ENCODE peak calls at places on chromosomes 1 and 21, in eight cellular contexts. Y is GM12878, T is HCT116, A is K562, S is endothelial cell of umbilical vein, O is HepG2, F is H1, K is SK-N-SH. W is an unnamed sample.
A peak's percentile ranks its signal among the peaks of the same experiment; 100 is the strongest.

GRCh38 chr1:219548386-219548785 is 64.5 kb downstream of the ZC3H11B start:
- DNase-seq in K (peak; percentile 33), F (no peak), T (no peak), A (no peak), S (no peak), Y (no peak), O (no peak), W (no peak)

GRCh38 chr1:184610872-184611614 is 143.6 kb downstream of the EDEM3 start:
- DNase-seq in A (no peak), O (no peak), S (peak; percentile 14), Y (no peak), T (no peak), F (no peak), K (peak; percentile 32), W (no peak)

GRCh38 chr1:241012708-241013340 is 344.2 kb downstream of the RGS7 start:
- DNase-seq in T (no peak), K (no peak), O (no peak), Y (no peak), S (no peak), F (peak; percentile 33), A (no peak), W (no peak)

GRCh38 chr1:71047635-71048607 is at the start of gene PTGER3:
- DNase-seq in T (no peak), K (peak; percentile 77), F (no peak), O (peak; percentile 42), Y (no peak), A (peak; percentile 96), S (peak; percentile 7), W (no peak)

GRCh38 chr1:111989531-111990025 is at the start of gene KCND3:
- DNase-seq in F (no peak), O (no peak), K (peak; percentile 81), T (no peak), S (no peak), A (no peak), Y (no peak), W (no peak)

GRCh38 chr21:42358937-42359336 is 7.4 kb downstream of the TFF1 start:
- DNase-seq in S (no peak), A (peak; percentile 50), T (no peak), F (no peak), K (no peak), O (no peak), Y (no peak), W (no peak)

GRCh38 chr1:243943671-243944428 is 93.8 kb upstream of the AKT3 start:
- DNase-seq in S (no peak), F (no peak), A (no peak), T (no peak), Y (no peak), K (no peak), O (no peak), W (no peak)

GRCh38 chr1:104132386-104132973 is 382.8 kb downstream of the AMY1C start:
- DNase-seq in O (peak; percentile 28), S (no peak), K (peak; percentile 15), F (no peak), Y (no peak), T (no peak), A (peak; percentile 0), W (no peak)

GRCh38 chr1:74464037-74464436 is 48.4 kb downstream of the LRRC53 start:
- DNase-seq in A (no peak), Y (no peak), F (no peak), T (no peak), S (no peak), O (no peak), K (no peak), W (no peak)

GRCh38 chr1:941588-942383 is 17.3 kb downstream of the NOC2L start:
- DNase-seq in Y (no peak), O (peak; percentile 34), F (no peak), K (peak; percentile 90), S (peak; percentile 16), A (peak; percentile 88), T (no peak), W (no peak)

GRCh38 chr1:27218736-27219135 is 15.7 kb upstream of the WDTC1 start:
- DNase-seq in A (no peak), T (no peak), Y (no peak), F (no peak), K (no peak), O (no peak), S (no peak), W (no peak)

GRCh38 chr1:114154963-114155322 is 1.3 kb upstream of the SYT6 start:
- DNase-seq in T (no peak), K (peak; percentile 58), F (no peak), Y (no peak), A (peak; percentile 10), S (peak; percentile 29), O (no peak), W (no peak)

GRCh38 chr1:20634065-20634593 is 871 bp downstream of the PINK1 start:
- DNase-seq in S (no peak), A (no peak), O (no peak), T (no peak), Y (peak; percentile 13), K (no peak), F (no peak), W (no peak)

GRCh38 chr1:41936107-41936506 is 17.4 kb upstream of the HIVEP3 start:
- DNase-seq in F (no peak), Y (no peak), S (peak; percentile 15), A (no peak), T (peak; percentile 85), K (no peak), O (no peak), W (no peak)

GRCh38 chr1:237394263-237394662 is 352.3 kb downstream of the RYR2 start:
- DNase-seq in A (no peak), Y (no peak), O (no peak), K (no peak), F (no peak), S (no peak), T (no peak), W (no peak)
- H3K9ac ChIP-seq in A (no peak overlapping the region), Y (no peak overlapping the region), O (no peak overlapping the region), K (no peak overlapping the region), F (no peak overlapping the region), S (no peak overlapping the region), T (no peak overlapping the region), W (no peak overlapping the region)

GRCh38 chr1:55468438-55468837 is 253.3 kb upstream of the USP24 start:
- DNase-seq in T (no peak), O (no peak), Y (no peak), F (no peak), K (peak; percentile 31), S (no peak), A (peak; percentile 7), W (no peak)
- TF ChIP-seq POLR2AphosphoS5 in T (no peak), O (no peak), Y (no peak), F (no peak), K (no peak), S (no peak), A (no peak), W (no peak)

GRCh38 chr1:160981584-160982411 is 27.2 kb upstream of the ITLN2 start:
- DNase-seq in K (peak; percentile 22), O (no peak), S (no peak), T (no peak), Y (no peak), F (peak; percentile 58), A (no peak), W (no peak)
- H3K9ac ChIP-seq in K (no peak overlapping the region), O (no peak overlapping the region), S (no peak overlapping the region), T (no peak overlapping the region), Y (no peak overlapping the region), F (no peak overlapping the region), A (peak overlapping the region; percentile 45), W (no peak overlapping the region)

GRCh38 chr21:36613064-36613463 is 85.9 kb upstream of the SIM2 start:
- DNase-seq in A (no peak), T (no peak), Y (no peak), K (no peak), S (no peak), F (no peak), O (peak; percentile 49), W (no peak)

GRCh38 chr21:36613554-36613953 is 85.4 kb upstream of the SIM2 start:
- DNase-seq in S (no peak), A (no peak), K (no peak), F (no peak), O (no peak), T (no peak), Y (no peak), W (no peak)

GRCh38 chr21:36609654-36610053 is 89.3 kb upstream of the SIM2 start:
- DNase-seq in S (no peak), A (no peak), F (no peak), T (no peak), O (no peak), Y (no peak), K (no peak), W (no peak)

GRCh38 chr21:36610201-36610600 is 88.7 kb upstream of the SIM2 start:
- DNase-seq in K (no peak), S (peak; percentile 44), A (no peak), F (no peak), O (no peak), T (no peak), Y (no peak), W (no peak)

GRCh38 chr21:36615274-36615964 is 83.5 kb upstream of the SIM2 start:
- DNase-seq in F (no peak), S (no peak), O (peak; percentile 40), Y (no peak), T (peak; percentile 18), A (peak; percentile 12), K (no peak), W (no peak)
- TF ChIP-seq POLR2AphosphoS5 in F (no peak), S (no peak), O (no peak), Y (no peak), T (no peak), A (no peak), K (no peak), W (no peak)

DNA sequence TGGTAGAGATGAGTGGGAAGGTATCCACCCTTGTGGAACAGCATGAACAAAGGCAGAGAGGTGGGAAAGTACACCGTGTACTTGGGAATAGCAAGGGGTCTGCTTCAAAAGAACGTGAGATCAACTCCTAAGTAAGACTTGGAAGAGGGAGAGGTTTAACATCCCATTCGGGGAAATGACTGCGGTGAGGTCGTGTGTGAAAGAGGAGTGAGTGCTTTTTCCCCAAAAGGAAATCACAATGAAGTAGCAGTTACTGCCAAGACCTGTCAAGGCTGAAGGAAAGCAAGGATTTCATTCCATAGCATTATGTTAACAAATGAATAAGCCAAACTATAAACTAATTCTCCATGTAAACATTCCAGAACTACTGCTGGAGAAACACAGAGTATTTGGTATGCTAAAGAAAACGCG is 19.9 kb upstream of the SYDE2 start:
- DNase-seq in O (no peak), K (no peak), F (no peak), T (no peak), A (no peak), S (no peak), Y (no peak), W (no peak)
- H3K9ac ChIP-seq in O (no peak overlapping the region), K (no peak overlapping the region), F (no peak overlapping the region), T (no peak overlapping the region), A (no peak overlapping the region), S (no peak overlapping the region), Y (no peak overlapping the region), W (no peak overlapping the region)

GRCh38 chr21:25988738-25989137 is 181.8 kb downstream of the APP start:
- DNase-seq in T (no peak), F (no peak), K (no peak), O (no peak), S (no peak), Y (no peak), A (no peak), W (no peak)
- TF ChIP-seq POLR2AphosphoS5 in T (no peak), F (no peak), K (no peak), O (no peak), S (no peak), Y (no peak), A (no peak), W (no peak)

DNA sequence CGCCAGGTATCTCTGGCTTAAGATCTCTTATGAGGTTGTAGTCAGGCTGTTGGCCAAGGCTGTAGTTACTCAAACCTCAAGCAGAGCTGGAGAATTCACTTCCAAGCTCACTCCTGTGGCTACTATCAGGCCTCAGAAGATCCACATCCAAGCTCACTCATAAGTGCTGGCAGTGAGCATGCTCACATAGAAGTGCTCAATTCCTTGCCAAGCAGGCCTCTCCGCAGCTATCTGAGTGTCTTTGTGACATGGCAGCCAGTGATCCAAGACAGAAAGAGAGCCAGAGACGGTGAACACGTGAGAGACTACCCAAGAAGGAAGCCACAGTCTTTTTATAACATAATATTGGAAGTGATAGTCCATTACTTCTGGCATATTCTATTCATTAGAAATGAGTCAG is 278.2 kb downstream of the PAPPA2 start:
- DNase-seq in T (no peak), O (no peak), K (no peak), Y (no peak), S (no peak), A (no peak), F (no peak), W (no peak)
- H3K9ac ChIP-seq in T (no peak overlapping the region), O (no peak overlapping the region), K (no peak overlapping the region), Y (no peak overlapping the region), S (no peak overlapping the region), A (no peak overlapping the region), F (no peak overlapping the region), W (no peak overlapping the region)